ENCODE peak calls at places on chromosomes 5 and 9, in eight cellular contexts. One of them, this sample, is unnamed.

GRCh38 chr5:1772634-1773033 is 27.0 kb downstream of the MRPL36 start:
- DNase-seq in A673: peak
- DNase-seq in effector memory CD4-positive, alpha-beta T cell: no peak
- DNase-seq in mammary epithelial cell: peak
- DNase-seq in GM23248: peak
- DNase-seq in CD4-positive, alpha-beta T cell: no peak
- DNase-seq in stomach: no peak
- DNase-seq in HepG2: peak
- DNase-seq in this sample: no peak

GRCh38 chr9:136265561-136266355 is 20.1 kb upstream of the QSOX2 start:
- DNase-seq in A673: no peak
- DNase-seq in effector memory CD4-positive, alpha-beta T cell: no peak
- DNase-seq in mammary epithelial cell: no peak
- DNase-seq in GM23248: no peak
- DNase-seq in CD4-positive, alpha-beta T cell: no peak
- DNase-seq in stomach: no peak
- DNase-seq in HepG2: no peak
- DNase-seq in this sample: no peak

GRCh38 chr9:70668751-70669150 is 254.3 kb upstream of the KLF9 start:
- DNase-seq in A673: no peak
- DNase-seq in effector memory CD4-positive, alpha-beta T cell: no peak
- DNase-seq in mammary epithelial cell: peak
- DNase-seq in GM23248: peak
- DNase-seq in CD4-positive, alpha-beta T cell: no peak
- DNase-seq in stomach: no peak
- DNase-seq in HepG2: no peak
- DNase-seq in this sample: no peak

GRCh38 chr9:118595719-118596305 is 773.4 kb downstream of the BRINP1 start:
- DNase-seq in A673: peak
- DNase-seq in effector memory CD4-positive, alpha-beta T cell: no peak
- DNase-seq in mammary epithelial cell: peak
- DNase-seq in GM23248: peak
- DNase-seq in CD4-positive, alpha-beta T cell: no peak
- DNase-seq in stomach: no peak
- DNase-seq in HepG2: no peak
- DNase-seq in this sample: peak

GRCh38 chr5:146302428-146302827 is 36.2 kb upstream of the POU4F3 start:
- DNase-seq in A673: no peak
- DNase-seq in effector memory CD4-positive, alpha-beta T cell: no peak
- DNase-seq in mammary epithelial cell: no peak
- DNase-seq in GM23248: no peak
- DNase-seq in CD4-positive, alpha-beta T cell: no peak
- DNase-seq in stomach: no peak
- DNase-seq in HepG2: no peak
- DNase-seq in this sample: no peak

GRCh38 chr9:27535701-27536118 is 6.1 kb upstream of the MOB3B start:
- DNase-seq in A673: no peak
- DNase-seq in effector memory CD4-positive, alpha-beta T cell: no peak
- DNase-seq in mammary epithelial cell: peak
- DNase-seq in GM23248: no peak
- DNase-seq in CD4-positive, alpha-beta T cell: no peak
- DNase-seq in stomach: no peak
- DNase-seq in HepG2: no peak
- DNase-seq in this sample: peak

GRCh38 chr5:174145821-174146220 is 100.3 kb downstream of the NSG2 start:
- DNase-seq in A673: no peak
- DNase-seq in effector memory CD4-positive, alpha-beta T cell: no peak
- DNase-seq in mammary epithelial cell: no peak
- DNase-seq in GM23248: peak
- DNase-seq in CD4-positive, alpha-beta T cell: no peak
- DNase-seq in stomach: no peak
- DNase-seq in HepG2: no peak
- DNase-seq in this sample: peak

GRCh38 chr9:94918038-94918753 is 191.7 kb downstream of the AOPEP start:
- DNase-seq in A673: no peak
- DNase-seq in effector memory CD4-positive, alpha-beta T cell: no peak
- DNase-seq in mammary epithelial cell: no peak
- DNase-seq in GM23248: no peak
- DNase-seq in CD4-positive, alpha-beta T cell: no peak
- DNase-seq in stomach: no peak
- DNase-seq in HepG2: peak
- DNase-seq in this sample: no peak

GRCh38 chr5:60886158-60886557 is 42.1 kb upstream of the ELOVL7 start:
- DNase-seq in A673: no peak
- DNase-seq in effector memory CD4-positive, alpha-beta T cell: no peak
- DNase-seq in mammary epithelial cell: no peak
- DNase-seq in GM23248: no peak
- DNase-seq in CD4-positive, alpha-beta T cell: no peak
- DNase-seq in stomach: no peak
- DNase-seq in HepG2: peak
- DNase-seq in this sample: no peak

GRCh38 chr5:14286574-14287399 is 143.6 kb downstream of the TRIO start:
- DNase-seq in A673: no peak
- DNase-seq in effector memory CD4-positive, alpha-beta T cell: no peak
- DNase-seq in mammary epithelial cell: no peak
- DNase-seq in GM23248: no peak
- DNase-seq in CD4-positive, alpha-beta T cell: no peak
- DNase-seq in stomach: no peak
- DNase-seq in HepG2: no peak
- DNase-seq in this sample: no peak

GRCh38 chr9:38362912-38363588 is 29.5 kb upstream of the ALDH1B1 start:
- DNase-seq in A673: peak
- DNase-seq in effector memory CD4-positive, alpha-beta T cell: no peak
- DNase-seq in mammary epithelial cell: peak
- DNase-seq in GM23248: peak
- DNase-seq in CD4-positive, alpha-beta T cell: no peak
- DNase-seq in stomach: peak
- DNase-seq in HepG2: peak
- DNase-seq in this sample: no peak

GRCh38 chr9:99824378-99825157 is 2.9 kb downstream of the NR4A3 start:
- DNase-seq in A673: peak
- DNase-seq in effector memory CD4-positive, alpha-beta T cell: peak
- DNase-seq in mammary epithelial cell: no peak
- DNase-seq in GM23248: peak
- DNase-seq in CD4-positive, alpha-beta T cell: peak
- DNase-seq in stomach: peak
- DNase-seq in HepG2: peak
- DNase-seq in this sample: no peak

GRCh38 chr5:139386039-139386438 is 2.9 kb upstream of the SLC23A1 start:
- DNase-seq in A673: no peak
- DNase-seq in effector memory CD4-positive, alpha-beta T cell: no peak
- DNase-seq in mammary epithelial cell: peak
- DNase-seq in GM23248: no peak
- DNase-seq in CD4-positive, alpha-beta T cell: no peak
- DNase-seq in stomach: no peak
- DNase-seq in HepG2: no peak
- DNase-seq in this sample: no peak

GRCh38 chr5:10655041-10655685 is 91.3 kb downstream of the ANKRD33B start:
- DNase-seq in A673: no peak
- DNase-seq in effector memory CD4-positive, alpha-beta T cell: no peak
- DNase-seq in mammary epithelial cell: no peak
- DNase-seq in GM23248: no peak
- DNase-seq in CD4-positive, alpha-beta T cell: no peak
- DNase-seq in stomach: peak
- DNase-seq in HepG2: no peak
- DNase-seq in this sample: no peak

GRCh38 chr5:178232124-178232919 is at the start of gene PHYKPL:
- DNase-seq in A673: peak
- DNase-seq in effector memory CD4-positive, alpha-beta T cell: peak
- DNase-seq in mammary epithelial cell: peak
- DNase-seq in GM23248: peak
- DNase-seq in CD4-positive, alpha-beta T cell: peak
- DNase-seq in stomach: peak
- DNase-seq in HepG2: peak
- DNase-seq in this sample: no peak

GRCh38 chr5:152072076-152072475 is 147.4 kb upstream of the GLRA1 start:
- DNase-seq in A673: peak
- DNase-seq in effector memory CD4-positive, alpha-beta T cell: no peak
- DNase-seq in mammary epithelial cell: no peak
- DNase-seq in GM23248: no peak
- DNase-seq in CD4-positive, alpha-beta T cell: no peak
- DNase-seq in stomach: no peak
- DNase-seq in HepG2: no peak
- DNase-seq in this sample: no peak

GRCh38 chr5:174612686-174613085 is 111.7 kb upstream of the MSX2 start:
- DNase-seq in A673: no peak
- DNase-seq in effector memory CD4-positive, alpha-beta T cell: no peak
- DNase-seq in mammary epithelial cell: no peak
- DNase-seq in GM23248: peak
- DNase-seq in CD4-positive, alpha-beta T cell: no peak
- DNase-seq in stomach: no peak
- DNase-seq in HepG2: no peak
- DNase-seq in this sample: no peak

GRCh38 chr9:92295240-92295790 is 1.8 kb upstream of the IARS1 start:
- DNase-seq in A673: no peak
- DNase-seq in effector memory CD4-positive, alpha-beta T cell: no peak
- DNase-seq in mammary epithelial cell: no peak
- DNase-seq in GM23248: no peak
- DNase-seq in CD4-positive, alpha-beta T cell: no peak
- DNase-seq in stomach: peak
- DNase-seq in HepG2: no peak
- DNase-seq in this sample: no peak

GRCh38 chr5:173823721-173824567 is 64.2 kb upstream of the CPEB4 start:
- DNase-seq in A673: no peak
- DNase-seq in effector memory CD4-positive, alpha-beta T cell: no peak
- DNase-seq in mammary epithelial cell: peak
- DNase-seq in GM23248: peak
- DNase-seq in CD4-positive, alpha-beta T cell: no peak
- DNase-seq in stomach: peak
- DNase-seq in HepG2: peak
- DNase-seq in this sample: no peak

GRCh38 chr9:8649807-8650206 is 850.2 kb upstream of the DMAC1 start:
- DNase-seq in A673: no peak
- DNase-seq in effector memory CD4-positive, alpha-beta T cell: no peak
- DNase-seq in mammary epithelial cell: no peak
- DNase-seq in GM23248: no peak
- DNase-seq in CD4-positive, alpha-beta T cell: no peak
- DNase-seq in stomach: no peak
- DNase-seq in HepG2: no peak
- DNase-seq in this sample: no peak

GRCh38 chr5:22663124-22663523 is 190.0 kb downstream of the CDH12 start:
- DNase-seq in A673: no peak
- DNase-seq in effector memory CD4-positive, alpha-beta T cell: no peak
- DNase-seq in mammary epithelial cell: no peak
- DNase-seq in GM23248: no peak
- DNase-seq in CD4-positive, alpha-beta T cell: no peak
- DNase-seq in stomach: no peak
- DNase-seq in HepG2: no peak
- DNase-seq in this sample: no peak

GRCh38 chr9:110767559-110768063 is 99.0 kb downstream of the MUSK start:
- DNase-seq in A673: no peak
- DNase-seq in effector memory CD4-positive, alpha-beta T cell: no peak
- DNase-seq in mammary epithelial cell: no peak
- DNase-seq in GM23248: peak
- DNase-seq in CD4-positive, alpha-beta T cell: no peak
- DNase-seq in stomach: no peak
- DNase-seq in HepG2: no peak
- DNase-seq in this sample: peak

GRCh38 chr5:96961053-96961452 is 25.2 kb downstream of the LNPEP start:
- DNase-seq in A673: peak
- DNase-seq in effector memory CD4-positive, alpha-beta T cell: no peak
- DNase-seq in mammary epithelial cell: no peak
- DNase-seq in GM23248: no peak
- DNase-seq in CD4-positive, alpha-beta T cell: no peak
- DNase-seq in stomach: no peak
- DNase-seq in HepG2: no peak
- DNase-seq in this sample: no peak

DNA sequence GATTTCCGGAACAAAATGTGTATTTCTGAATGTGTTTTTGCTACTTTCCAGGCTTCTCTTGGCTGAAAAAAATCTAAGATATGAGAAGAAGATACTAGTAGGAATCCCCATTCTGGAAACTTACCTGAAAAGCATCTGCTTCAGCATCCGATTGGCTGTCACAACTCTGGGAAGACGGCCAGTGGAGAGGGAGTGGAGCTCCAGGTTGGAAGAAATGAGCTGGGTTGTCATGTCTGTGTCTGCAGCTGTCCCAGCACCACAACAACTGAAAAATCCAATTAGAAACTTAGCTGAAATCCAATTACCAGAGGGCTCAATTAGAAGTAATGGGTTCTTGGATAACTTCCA is 3.0 kb downstream of the PSMB7 start:
- DNase-seq in A673: no peak
- DNase-seq in effector memory CD4-positive, alpha-beta T cell: no peak
- DNase-seq in mammary epithelial cell: peak
- DNase-seq in GM23248: peak
- DNase-seq in CD4-positive, alpha-beta T cell: no peak
- DNase-seq in stomach: no peak
- DNase-seq in HepG2: no peak
- DNase-seq in this sample: no peak
- H3K27ac ChIP-seq in A673: no peak
- H3K27ac ChIP-seq in effector memory CD4-positive, alpha-beta T cell: no peak
- H3K27ac ChIP-seq in mammary epithelial cell: peak
- H3K27ac ChIP-seq in GM23248: peak
- H3K27ac ChIP-seq in CD4-positive, alpha-beta T cell: no peak
- H3K27ac ChIP-seq in stomach: no peak
- H3K27ac ChIP-seq in HepG2: no peak
- H3K27ac ChIP-seq in this sample: no peak

GRCh38 chr5:55603947-55604346 is 69.2 kb upstream of the PLPP1 start:
- DNase-seq in A673: peak
- DNase-seq in effector memory CD4-positive, alpha-beta T cell: no peak
- DNase-seq in mammary epithelial cell: no peak
- DNase-seq in GM23248: peak
- DNase-seq in CD4-positive, alpha-beta T cell: no peak
- DNase-seq in stomach: no peak
- DNase-seq in HepG2: no peak
- DNase-seq in this sample: peak
- H3K27ac ChIP-seq in A673: peak
- H3K27ac ChIP-seq in effector memory CD4-positive, alpha-beta T cell: no peak
- H3K27ac ChIP-seq in mammary epithelial cell: no peak
- H3K27ac ChIP-seq in GM23248: peak
- H3K27ac ChIP-seq in CD4-positive, alpha-beta T cell: no peak
- H3K27ac ChIP-seq in stomach: peak
- H3K27ac ChIP-seq in HepG2: no peak
- H3K27ac ChIP-seq in this sample: peak

GRCh38 chr5:150454492-150455229 is 5.1 kb upstream of the RPS14 start:
- DNase-seq in A673: no peak
- DNase-seq in effector memory CD4-positive, alpha-beta T cell: no peak
- DNase-seq in mammary epithelial cell: no peak
- DNase-seq in GM23248: no peak
- DNase-seq in CD4-positive, alpha-beta T cell: no peak
- DNase-seq in stomach: no peak
- DNase-seq in HepG2: no peak
- DNase-seq in this sample: no peak
- H3K27ac ChIP-seq in A673: no peak
- H3K27ac ChIP-seq in effector memory CD4-positive, alpha-beta T cell: no peak
- H3K27ac ChIP-seq in mammary epithelial cell: no peak
- H3K27ac ChIP-seq in GM23248: no peak
- H3K27ac ChIP-seq in CD4-positive, alpha-beta T cell: no peak
- H3K27ac ChIP-seq in stomach: no peak
- H3K27ac ChIP-seq in HepG2: no peak
- H3K27ac ChIP-seq in this sample: no peak

DNA sequence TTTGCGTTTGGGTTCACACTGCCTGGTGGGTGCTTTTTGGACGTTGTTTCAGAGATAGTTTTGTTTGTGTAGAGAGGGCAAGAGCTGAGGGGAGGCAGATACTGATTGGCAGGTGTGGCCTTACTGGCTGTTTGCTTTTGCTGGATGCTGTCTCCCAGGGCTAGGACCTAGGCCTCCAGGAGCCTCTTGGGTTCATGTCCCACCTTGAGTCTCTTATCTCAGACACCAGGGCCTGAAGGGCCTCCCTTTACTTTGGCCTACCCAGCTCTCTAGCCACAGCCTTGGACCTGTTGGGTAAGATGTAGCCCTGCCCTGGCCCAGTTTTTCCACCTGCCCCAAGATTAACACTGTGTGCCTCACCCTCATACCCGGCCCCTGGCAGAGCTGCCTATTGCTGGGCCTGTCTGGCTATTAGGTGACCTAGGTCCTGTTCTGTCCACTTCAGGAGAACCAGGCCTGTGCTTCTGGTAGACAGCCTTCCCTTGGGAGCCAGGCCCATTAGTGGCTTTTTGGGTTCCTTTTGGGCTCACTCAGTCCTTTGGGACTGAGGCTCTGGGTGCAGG is 13.4 kb downstream of the PTPA start:
- DNase-seq in A673: no peak
- DNase-seq in effector memory CD4-positive, alpha-beta T cell: no peak
- DNase-seq in mammary epithelial cell: no peak
- DNase-seq in GM23248: no peak
- DNase-seq in CD4-positive, alpha-beta T cell: no peak
- DNase-seq in stomach: no peak
- DNase-seq in HepG2: no peak
- DNase-seq in this sample: no peak
- H3K27ac ChIP-seq in A673: no peak
- H3K27ac ChIP-seq in effector memory CD4-positive, alpha-beta T cell: no peak
- H3K27ac ChIP-seq in mammary epithelial cell: no peak
- H3K27ac ChIP-seq in GM23248: no peak
- H3K27ac ChIP-seq in CD4-positive, alpha-beta T cell: no peak
- H3K27ac ChIP-seq in stomach: no peak
- H3K27ac ChIP-seq in HepG2: no peak
- H3K27ac ChIP-seq in this sample: no peak

This sample was measured in caudate nucleus.